ENCODE peak calls at places on chromosomes 13 and 19, in ten cellular contexts. X is anterior cingulate cortex; V is CD8-positive, alpha-beta T cell; B is iPS-NIHi11; P is tibial nerve; J is activated naive CD8-positive, alpha-beta T cell treated with anti-CD3 and anti-CD28 coated beads, Interleukin-2, amount 10 ng/mL, durations not matched to agents 7 days and 5 days; A is left colon; C is prostate gland; R is activated naive CD4-positive, alpha-beta T cell; N is activated effector memory CD4-positive, alpha-beta T cell treated with Interleukin-2 at 50 U/mL for 16 hours. Z is an unnamed sample.

GRCh38 chr13:103140001-103140671 is 73.9 kb upstream of the SLC10A2 start:
- DNase-seq in J (no peak), R (no peak), P (peak), N (no peak), A (no peak), B (peak), V (no peak), C (peak), X (no peak), Z (peak)

GRCh38 chr13:97266328-97266727 is 44.2 kb downstream of the MBNL2 start:
- DNase-seq in P (no peak), X (no peak), R (no peak), C (no peak), N (no peak), B (peak), A (no peak), J (no peak), V (no peak), Z (peak)

GRCh38 chr13:77919351-77920294 is 992 bp upstream of the EDNRB start:
- DNase-seq in B (peak), P (peak), C (peak), N (no peak), V (no peak), X (peak), J (peak), R (no peak), A (peak), Z (peak)

GRCh38 chr19:12365094-12365371 is 450 bp downstream of the ZNF442 start:
- DNase-seq in B (peak), A (no peak), J (no peak), C (peak), X (no peak), R (no peak), P (no peak), N (no peak), V (no peak), Z (peak)

GRCh38 chr19:50198431-50199253 is 4.8 kb upstream of the MYH14 start:
- DNase-seq in N (no peak), C (no peak), X (no peak), A (no peak), R (no peak), B (no peak), J (no peak), V (no peak), P (peak), Z (no peak)

GRCh38 chr13:44760434-44760833 is 184.3 kb upstream of the TSC22D1 start:
- DNase-seq in N (no peak), A (no peak), R (no peak), X (no peak), P (no peak), J (no peak), V (no peak), B (no peak), C (no peak), Z (peak)

GRCh38 chr13:45119469-45119989 is 781 bp upstream of the GTF2F2 start:
- DNase-seq in B (no peak), J (peak), A (peak), X (no peak), N (peak), P (peak), V (peak), R (peak), C (peak), Z (peak)

GRCh38 chr13:62293081-62293480 is 877.4 kb upstream of the PCDH20 start:
- DNase-seq in A (no peak), J (no peak), V (no peak), R (no peak), B (no peak), C (no peak), P (no peak), N (no peak), X (no peak), Z (peak)

GRCh38 chr19:11324079-11324661 is 15.3 kb downstream of the RAB3D start:
- DNase-seq in J (peak), P (peak), A (peak), N (peak), B (peak), R (no peak), V (peak), X (peak), C (peak), Z (peak)

GRCh38 chr13:23741879-23742510 is 147.2 kb downstream of the MIPEP start:
- DNase-seq in X (no peak), A (no peak), J (no peak), C (no peak), P (no peak), B (peak), V (no peak), N (no peak), R (no peak), Z (peak)

GRCh38 chr19:33535176-33535575 is 13.6 kb upstream of the PEPD start:
- DNase-seq in V (no peak), A (no peak), B (no peak), P (no peak), R (no peak), N (no peak), C (no peak), X (no peak), J (no peak), Z (no peak)

GRCh38 chr19:3398114-3398899 is 31.9 kb downstream of the NFIC start:
- DNase-seq in X (peak), N (no peak), P (peak), C (peak), B (peak), V (no peak), A (peak), J (no peak), R (no peak), Z (no peak)

GRCh38 chr13:59533561-59534337 is 630.0 kb downstream of the DIAPH3 start:
- DNase-seq in J (no peak), X (no peak), C (no peak), V (no peak), A (no peak), P (no peak), R (no peak), N (no peak), B (no peak), Z (peak)

GRCh38 chr19:18220632-18221275 is 5.5 kb downstream of the PDE4C start:
- DNase-seq in J (no peak), A (peak), P (no peak), R (no peak), X (no peak), N (no peak), C (no peak), B (peak), V (no peak), Z (peak)

GRCh38 chr19:17784201-17785008 is 10.5 kb upstream of the B3GNT3 start:
- DNase-seq in X (peak), P (peak), A (peak), V (peak), N (peak), R (peak), J (peak), B (peak), C (peak), Z (peak)

GRCh38 chr19:18450934-18451836 is 13.3 kb upstream of the ISYNA1 start:
- DNase-seq in C (peak), B (peak), X (peak), P (peak), J (peak), A (peak), R (peak), N (peak), V (peak), Z (peak)

GRCh38 chr13:40653558-40654318 is 12.7 kb downstream of the FOXO1 start:
- DNase-seq in V (no peak), B (no peak), P (no peak), N (no peak), C (no peak), X (no peak), A (no peak), J (no peak), R (no peak), Z (no peak)

GRCh38 chr19:21126078-21126477 is 15.8 kb upstream of the ZNF431 start:
- DNase-seq in R (no peak), J (no peak), C (no peak), N (no peak), X (no peak), B (no peak), A (no peak), V (no peak), P (no peak), Z (no peak)

GRCh38 chr13:109647046-109647445 is 139.3 kb downstream of the IRS2 start:
- DNase-seq in B (no peak), N (no peak), X (no peak), A (no peak), C (no peak), P (no peak), V (no peak), J (no peak), R (no peak), Z (no peak)

GRCh38 chr13:109869312-109870237 is 83.2 kb upstream of the IRS2 start:
- DNase-seq in P (no peak), N (no peak), B (peak), R (no peak), X (peak), J (no peak), C (peak), A (peak), V (peak), Z (peak)

GRCh38 chr13:63497601-63498000 is 2082.0 kb upstream of the PCDH20 start:
- DNase-seq in X (no peak), C (no peak), R (no peak), A (no peak), V (no peak), B (no peak), J (no peak), N (no peak), P (no peak), Z (no peak)

GRCh38 chr13:47846886-47847285 is 154.2 kb downstream of the SUCLA2 start:
- DNase-seq in J (no peak), N (no peak), P (no peak), R (no peak), C (no peak), A (no peak), X (no peak), V (no peak), B (no peak), Z (no peak)

GRCh38 chr19:43779147-43779819 is 1.5 kb downstream of the KCNN4 start:
- DNase-seq in P (no peak), C (peak), B (no peak), X (no peak), J (no peak), R (no peak), V (no peak), N (no peak), A (peak), Z (no peak)

GRCh38 chr19:38654478-38655079 is 7.1 kb downstream of the ACTN4 start:
- DNase-seq in P (no peak), X (no peak), V (no peak), C (no peak), R (no peak), N (no peak), J (no peak), A (no peak), B (no peak), Z (peak)

GRCh38 chr13:79869326-79869725 is 388.4 kb downstream of the NDFIP2 start:
- DNase-seq in V (no peak), X (no peak), C (peak), P (no peak), A (no peak), J (no peak), B (no peak), N (no peak), R (no peak), Z (peak)

GRCh38 chr13:71645467-71645866 is 221.5 kb downstream of the DACH1 start:
- DNase-seq in A (no peak), V (no peak), P (no peak), J (no peak), B (no peak), X (no peak), C (no peak), N (no peak), R (no peak), Z (no peak)

GRCh38 chr13:45737571-45738002 is 35.5 kb downstream of the CBY2 start:
- DNase-seq in P (no peak), N (no peak), V (no peak), C (no peak), X (no peak), J (no peak), A (no peak), B (peak), R (no peak), Z (peak)

GRCh38 chr13:52158629-52159158 is 703 bp downstream of the NEK3 start:
- DNase-seq in J (no peak), N (no peak), V (no peak), X (no peak), A (peak), C (peak), B (peak), P (peak), R (no peak), Z (peak)

GRCh38 chr13:49319555-49320350 is 72.0 kb downstream of the CDADC1 start:
- DNase-seq in A (no peak), C (no peak), V (no peak), R (no peak), X (no peak), P (no peak), N (no peak), B (no peak), J (no peak), Z (no peak)